ENCODE peak calls at places on chromosome 5, in four cellular contexts. One of them, this sample, is unnamed.

GRCh38 chr5:151094054-151094858 is 13.4 kb upstream of the TNIP1 start:
- DNase-seq in HepG2: no peak
- DNase-seq in H1: no peak
- DNase-seq in HCT116: no peak
- DNase-seq in this sample: no peak

GRCh38 chr5:115548683-115549082 is 4.1 kb upstream of the FEM1C start:
- DNase-seq in HepG2: no peak
- DNase-seq in H1: no peak
- DNase-seq in HCT116: no peak
- DNase-seq in this sample: no peak

GRCh38 chr5:128974567-128974966 is 9.3 kb downstream of the SLC27A6 start:
- DNase-seq in HepG2: no peak
- DNase-seq in H1: no peak
- DNase-seq in HCT116: no peak
- DNase-seq in this sample: no peak

GRCh38 chr5:763397-763796 is 21.1 kb downstream of the ZDHHC11B start:
- DNase-seq in HepG2: no peak
- DNase-seq in H1: no peak
- DNase-seq in HCT116: no peak
- DNase-seq in this sample: peak

GRCh38 chr5:172322028-172322965 is 38.7 kb upstream of the UBTD2 start:
- DNase-seq in HepG2: peak
- DNase-seq in H1: no peak
- DNase-seq in HCT116: no peak
- DNase-seq in this sample: no peak

GRCh38 chr5:127595484-127596368 is 53.2 kb upstream of the CTXN3 start:
- DNase-seq in HepG2: no peak
- DNase-seq in H1: no peak
- DNase-seq in HCT116: no peak
- DNase-seq in this sample: no peak

GRCh38 chr5:63351164-63351563 is 611.1 kb downstream of the HTR1A start:
- DNase-seq in HepG2: no peak
- DNase-seq in H1: no peak
- DNase-seq in HCT116: no peak
- DNase-seq in this sample: no peak

GRCh38 chr5:157352756-157353340 is 86.9 kb downstream of the CYFIP2 start:
- DNase-seq in HepG2: no peak
- DNase-seq in H1: no peak
- DNase-seq in HCT116: no peak
- DNase-seq in this sample: no peak

GRCh38 chr5:148799737-148800527 is 26.5 kb upstream of the ADRB2 start:
- DNase-seq in HepG2: no peak
- DNase-seq in H1: no peak
- DNase-seq in HCT116: no peak
- DNase-seq in this sample: no peak

GRCh38 chr5:121976979-121977378 is 15.2 kb downstream of the SRFBP1 start:
- DNase-seq in HepG2: no peak
- DNase-seq in H1: no peak
- DNase-seq in HCT116: no peak
- DNase-seq in this sample: no peak

GRCh38 chr5:89097103-89097502 is 214.1 kb upstream of the MEF2C start:
- DNase-seq in HepG2: no peak
- DNase-seq in H1: no peak
- DNase-seq in HCT116: no peak
- DNase-seq in this sample: no peak

GRCh38 chr5:14745753-14746152 is 81.2 kb downstream of the OTULIN start:
- DNase-seq in HepG2: no peak
- DNase-seq in H1: no peak
- DNase-seq in HCT116: no peak
- DNase-seq in this sample: no peak

GRCh38 chr5:177504086-177505056 is 5.3 kb downstream of the DOK3 start:
- DNase-seq in HepG2: no peak
- DNase-seq in H1: no peak
- DNase-seq in HCT116: no peak
- DNase-seq in this sample: no peak

GRCh38 chr5:157481255-157481654 is 21.2 kb downstream of the NIPAL4 start:
- DNase-seq in HepG2: no peak
- DNase-seq in H1: no peak
- DNase-seq in HCT116: no peak
- DNase-seq in this sample: no peak

GRCh38 chr5:74938250-74938649 is 72.1 kb upstream of the FAM169A start:
- DNase-seq in HepG2: no peak
- DNase-seq in H1: no peak
- DNase-seq in HCT116: no peak
- DNase-seq in this sample: no peak

GRCh38 chr5:69035665-69036064 is 58.1 kb upstream of the SLC30A5 start:
- DNase-seq in HepG2: no peak
- DNase-seq in H1: no peak
- DNase-seq in HCT116: no peak
- DNase-seq in this sample: no peak

GRCh38 chr5:14560091-14560595 is 21.4 kb upstream of the OTULINL start:
- DNase-seq in HepG2: no peak
- DNase-seq in H1: no peak
- DNase-seq in HCT116: no peak
- DNase-seq in this sample: no peak

GRCh38 chr5:136064510-136064909 is 35.7 kb downstream of the TGFBI start:
- DNase-seq in HepG2: no peak
- DNase-seq in H1: no peak
- DNase-seq in HCT116: no peak
- DNase-seq in this sample: no peak

GRCh38 chr5:136062563-136063274 is 33.9 kb downstream of the TGFBI start:
- DNase-seq in HepG2: peak
- DNase-seq in H1: no peak
- DNase-seq in HCT116: peak
- DNase-seq in this sample: peak

GRCh38 chr5:136065588-136065987 is 36.8 kb downstream of the TGFBI start:
- DNase-seq in HepG2: no peak
- DNase-seq in H1: no peak
- DNase-seq in HCT116: no peak
- DNase-seq in this sample: no peak

GRCh38 chr5:136061630-136062381 is 33.0 kb downstream of the TGFBI start:
- DNase-seq in HepG2: no peak
- DNase-seq in H1: no peak
- DNase-seq in HCT116: no peak
- DNase-seq in this sample: no peak

DNA sequence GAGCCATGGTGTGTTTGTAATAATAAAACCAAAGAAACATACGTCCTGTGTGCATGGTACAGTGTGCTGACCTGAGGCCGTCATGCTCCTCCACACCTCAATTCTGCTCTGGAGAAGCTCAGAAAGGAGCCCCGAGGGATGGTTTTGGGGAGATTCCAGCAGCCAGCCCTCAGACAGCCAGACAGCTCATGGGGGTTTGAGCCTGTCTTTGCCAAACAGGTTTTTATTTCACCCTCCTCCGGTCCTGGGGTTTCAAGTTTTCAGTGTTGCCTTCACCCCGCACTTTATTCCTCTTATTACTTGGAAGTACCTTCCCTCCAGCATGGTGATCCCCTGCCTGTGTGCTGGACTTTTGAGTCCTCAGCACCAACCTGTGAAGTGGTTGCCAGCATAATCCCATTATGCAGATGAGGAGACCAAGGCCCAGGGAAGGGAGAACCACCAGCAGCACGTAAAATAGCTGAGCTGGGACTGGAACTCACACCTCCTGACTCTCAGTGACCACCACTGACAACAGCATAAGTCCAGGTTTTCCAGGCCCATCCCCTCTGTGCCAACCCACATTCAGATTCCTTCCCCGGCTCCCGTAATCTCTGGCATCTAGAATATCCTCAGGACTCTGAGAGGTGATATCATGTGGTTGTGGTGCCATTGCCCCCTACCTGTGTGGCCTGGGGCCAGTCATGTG is 35.1 kb downstream of the TGFBI start:
- DNase-seq in HepG2: no peak
- DNase-seq in H1: no peak
- DNase-seq in HCT116: no peak
- DNase-seq in this sample: no peak
- TF ChIP-seq JUND in HepG2: no peak
- TF ChIP-seq JUND in H1: no peak
- TF ChIP-seq JUND in HCT116: no peak
- TF ChIP-seq JUND in this sample: no peak

GRCh38 chr5:96318569-96319100 is 114.4 kb downstream of the PCSK1 start:
- DNase-seq in HepG2: no peak
- DNase-seq in H1: no peak
- DNase-seq in HCT116: no peak
- DNase-seq in this sample: no peak
- TF ChIP-seq JUND in HepG2: no peak
- TF ChIP-seq JUND in H1: no peak
- TF ChIP-seq JUND in HCT116: no peak
- TF ChIP-seq JUND in this sample: no peak

GRCh38 chr5:140794594-140795258 is at the start of gene PCDHA2:
- DNase-seq in HepG2: no peak
- DNase-seq in H1: peak
- DNase-seq in HCT116: no peak
- DNase-seq in this sample: no peak
- TF ChIP-seq JUND in HepG2: no peak
- TF ChIP-seq JUND in H1: no peak
- TF ChIP-seq JUND in HCT116: no peak
- TF ChIP-seq JUND in this sample: no peak

DNA sequence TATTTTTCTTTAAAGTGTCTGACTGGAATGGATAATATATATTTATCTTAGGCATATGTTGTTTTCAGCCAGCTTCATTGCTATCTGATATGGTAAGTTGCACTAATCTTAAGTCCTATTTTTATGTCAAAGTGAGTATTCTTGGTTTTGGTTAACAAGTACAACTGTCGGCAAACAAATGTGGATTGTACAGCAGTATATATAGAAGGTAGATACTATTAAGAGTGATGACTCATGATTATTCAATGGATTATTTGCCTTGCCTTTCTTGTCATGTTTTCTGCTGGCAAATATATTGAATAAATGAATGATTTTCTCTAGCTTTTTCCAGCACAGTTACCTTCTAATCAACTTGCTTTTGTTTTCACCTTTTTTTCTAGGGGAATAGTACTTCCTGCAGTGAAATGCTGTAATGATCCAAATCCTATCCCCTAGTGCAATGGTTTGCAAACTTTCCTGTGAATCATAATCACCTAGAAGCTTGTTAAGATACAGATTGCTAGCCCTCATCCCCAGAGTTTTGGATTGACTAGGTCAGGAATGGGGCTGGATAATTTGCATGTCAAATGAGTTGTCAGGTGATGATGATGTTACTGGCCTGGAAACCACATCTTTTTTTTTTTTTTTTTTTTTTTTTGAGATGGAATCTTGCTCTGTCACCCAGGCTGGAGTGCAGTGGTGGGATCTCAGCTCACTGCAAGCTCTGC is 60.8 kb upstream of the ARRDC3 start:
- DNase-seq in HepG2: no peak
- DNase-seq in H1: no peak
- DNase-seq in HCT116: no peak
- DNase-seq in this sample: no peak
- TF ChIP-seq JUND in HepG2: no peak
- TF ChIP-seq JUND in H1: no peak
- TF ChIP-seq JUND in HCT116: no peak
- TF ChIP-seq JUND in this sample: no peak

GRCh38 chr5:154287136-154287535 is 96.6 kb downstream of the GALNT10 start:
- DNase-seq in HepG2: peak
- DNase-seq in H1: no peak
- DNase-seq in HCT116: no peak
- DNase-seq in this sample: peak
- TF ChIP-seq JUND in HepG2: no peak
- TF ChIP-seq JUND in H1: no peak
- TF ChIP-seq JUND in HCT116: peak
- TF ChIP-seq JUND in this sample: peak

GRCh38 chr5:31753700-31754461 is 115.0 kb downstream of the PDZD2 start:
- DNase-seq in HepG2: no peak
- DNase-seq in H1: peak
- DNase-seq in HCT116: no peak
- DNase-seq in this sample: no peak

GRCh38 chr5:31743678-31744077 is 104.7 kb downstream of the PDZD2 start:
- DNase-seq in HepG2: no peak
- DNase-seq in H1: no peak
- DNase-seq in HCT116: no peak
- DNase-seq in this sample: no peak

GRCh38 chr5:31751620-31752019 is 112.7 kb downstream of the PDZD2 start:
- DNase-seq in HepG2: no peak
- DNase-seq in H1: no peak
- DNase-seq in HCT116: no peak
- DNase-seq in this sample: no peak

GRCh38 chr5:31750215-31750614 is 111.3 kb downstream of the PDZD2 start:
- DNase-seq in HepG2: no peak
- DNase-seq in H1: no peak
- DNase-seq in HCT116: no peak
- DNase-seq in this sample: no peak

GRCh38 chr5:31748502-31749172 is 109.7 kb downstream of the PDZD2 start:
- DNase-seq in HepG2: no peak
- DNase-seq in H1: no peak
- DNase-seq in HCT116: no peak
- DNase-seq in this sample: no peak
- TF ChIP-seq JUND in HepG2: no peak
- TF ChIP-seq JUND in H1: no peak
- TF ChIP-seq JUND in HCT116: no peak
- TF ChIP-seq JUND in this sample: no peak

This sample was measured in T47D.